ENCODE peak calls at places on chromosome 19, in five cellular contexts. T, M, P, A and Y are unnamed samples.

GRCh38 chr19:2475018-2475701 is 767 bp upstream of the GADD45B start:
- DNase-seq in T (peak), M (no peak), P (peak), A (peak), Y (no peak)

GRCh38 chr19:35741216-35741541 is 1.1 kb downstream of the IGFLR1 start:
- DNase-seq in T (no peak), M (no peak), P (no peak), A (no peak), Y (no peak)

GRCh38 chr19:289651-290538 is 1.3 kb downstream of the PLPP2 start:
- DNase-seq in T (peak), M (no peak), P (no peak), A (peak), Y (no peak)

GRCh38 chr19:38063921-38064320 is 156.9 kb downstream of the SIPA1L3 start:
- DNase-seq in T (no peak), M (no peak), P (no peak), A (no peak), Y (no peak)

GRCh38 chr19:44685877-44686276 is 13.1 kb upstream of the CEACAM16 start:
- DNase-seq in T (peak), M (no peak), P (no peak), A (no peak), Y (no peak)

GRCh38 chr19:28498404-28498976 is 714.5 kb downstream of the UQCRFS1 start:
- DNase-seq in T (no peak), M (no peak), P (no peak), A (no peak), Y (no peak)

GRCh38 chr19:1154731-1155351 is 19.2 kb downstream of the SBNO2 start:
- DNase-seq in T (peak), M (peak), P (peak), A (peak), Y (peak)

GRCh38 chr19:29687897-29688728 is 22.9 kb downstream of the PLEKHF1 start:
- DNase-seq in T (peak), M (no peak), P (no peak), A (no peak), Y (no peak)

GRCh38 chr19:39400997-39401548 is 5.6 kb upstream of the ZFP36 start:
- DNase-seq in T (no peak), M (no peak), P (no peak), A (no peak), Y (no peak)

GRCh38 chr19:52398091-52398461 is 427 bp downstream of the ZNF528 start:
- DNase-seq in T (no peak), M (no peak), P (peak), A (no peak), Y (no peak)

GRCh38 chr19:55552620-55553019 is 7.3 kb upstream of the SBK3 start:
- DNase-seq in T (peak), M (no peak), P (no peak), A (no peak), Y (no peak)

GRCh38 chr19:40611096-40611495 is 9.9 kb downstream of the LTBP4 start:
- DNase-seq in T (no peak), M (no peak), P (no peak), A (no peak), Y (no peak)

GRCh38 chr19:13356686-13357280 is 149.5 kb downstream of the CACNA1A start:
- DNase-seq in T (no peak), M (no peak), P (no peak), A (no peak), Y (no peak)

GRCh38 chr19:30529876-30530275 is 157.7 kb downstream of the ZNF536 start:
- DNase-seq in T (no peak), M (no peak), P (no peak), A (no peak), Y (no peak)